ENCODE peak calls at places on chromosome 1, in seven cellular contexts. U is GM20000, R is pancreas, W is AG09309, F is kidney, O is ascending aorta, Q is colonic mucosa. A is an unnamed sample.

GRCh38 chr1:36400825-36401601 is 3.3 kb upstream of the LSM10 start:
- DNase-seq in U (peak; percentile 46), R (no peak), W (peak; percentile 82), F (peak; percentile 92), O (peak; percentile 63), Q (peak; percentile 67), A (no peak)

GRCh38 chr1:32413507-32414185 is 19.4 kb upstream of the BSDC1 start:
- DNase-seq in U (peak; percentile 58), R (no peak), W (no peak), F (no peak), O (no peak), Q (peak; percentile 80), A (peak; percentile 67)

GRCh38 chr1:203168991-203169390 is 6.6 kb downstream of the MYBPH start:
- DNase-seq in U (no peak), R (peak; percentile 44), W (no peak), F (peak; percentile 39), O (no peak), Q (no peak), A (no peak)

GRCh38 chr1:164765557-164765956 is 206.6 kb downstream of the PBX1 start:
- DNase-seq in U (no peak), R (no peak), W (peak; percentile 73), F (no peak), O (no peak), Q (no peak), A (no peak)

GRCh38 chr1:6246497-6247295 is 2.7 kb downstream of the HES3 start:
- DNase-seq in U (peak; percentile 94), R (peak; percentile 93), W (no peak), F (peak; percentile 94), O (no peak), Q (peak; percentile 85), A (no peak)

GRCh38 chr1:161885013-161885412 is 118.9 kb downstream of the ATF6 start:
- DNase-seq in U (no peak), R (no peak), W (peak; percentile 17), F (no peak), O (no peak), Q (no peak), A (peak; percentile 29)

GRCh38 chr1:219581344-219581743 is 31.6 kb downstream of the ZC3H11B start:
- DNase-seq in U (no peak), R (no peak), W (no peak), F (no peak), O (no peak), Q (no peak), A (no peak)

GRCh38 chr1:111747282-111747734 is 8.1 kb upstream of the INKA2 start:
- DNase-seq in U (peak; percentile 77), R (no peak), W (no peak), F (no peak), O (no peak), Q (peak; percentile 89), A (peak; percentile 69)

GRCh38 chr1:74641876-74642275 is 31.7 kb downstream of the ERICH3 start:
- DNase-seq in U (no peak), R (no peak), W (no peak), F (no peak), O (no peak), Q (no peak), A (no peak)

GRCh38 chr1:151858030-151858746 is 4.7 kb upstream of the THEM5 start:
- DNase-seq in U (no peak), R (no peak), W (no peak), F (no peak), O (no peak), Q (no peak), A (no peak)

GRCh38 chr1:99852648-99853047 is 2.5 kb downstream of the AGL start:
- DNase-seq in U (no peak), R (no peak), W (no peak), F (no peak), O (no peak), Q (no peak), A (no peak)

GRCh38 chr1:97192872-97193572 is 471.4 kb downstream of the PTBP2 start:
- DNase-seq in U (no peak), R (no peak), W (peak; percentile 72), F (no peak), O (no peak), Q (no peak), A (peak; percentile 76)

GRCh38 chr1:1783320-1783719 is 5.0 kb upstream of the NADK start:
- DNase-seq in U (no peak), R (no peak), W (no peak), F (peak; percentile 70), O (no peak), Q (peak; percentile 49), A (no peak)

GRCh38 chr1:243713470-243714186 is 136.4 kb downstream of the AKT3 start:
- DNase-seq in U (no peak), R (no peak), W (peak; percentile 43), F (no peak), O (no peak), Q (no peak), A (peak; percentile 21)

GRCh38 chr1:55285849-55286248 is 70.7 kb upstream of the USP24 start:
- DNase-seq in U (no peak), R (no peak), W (no peak), F (no peak), O (no peak), Q (no peak), A (no peak)

GRCh38 chr1:183870351-183871077 is 65.6 kb downstream of the RGL1 start:
- DNase-seq in U (no peak), R (no peak), W (no peak), F (peak; percentile 70), O (peak; percentile 14), Q (peak; percentile 34), A (no peak)

GRCh38 chr1:91684599-91685196 is 184.0 kb downstream of the CDC7 start:
- DNase-seq in U (peak; percentile 36), R (no peak), W (no peak), F (no peak), O (no peak), Q (no peak), A (peak; percentile 51)

GRCh38 chr1:85297855-85298629 is 21.6 kb upstream of the BCL10 start:
- DNase-seq in U (peak; percentile 54), R (no peak), W (peak; percentile 98), F (no peak), O (no peak), Q (peak; percentile 67), A (peak; percentile 100)

GRCh38 chr1:31939484-31940329 is 1.5 kb upstream of the PTP4A2 start:
- DNase-seq in U (peak; percentile 80), R (peak; percentile 69), W (peak; percentile 83), F (peak; percentile 87), O (no peak), Q (peak; percentile 79), A (peak; percentile 84)

GRCh38 chr1:165965857-165966256 is 138.4 kb downstream of the UCK2 start:
- DNase-seq in U (no peak), R (no peak), W (no peak), F (no peak), O (no peak), Q (no peak), A (no peak)

DNA sequence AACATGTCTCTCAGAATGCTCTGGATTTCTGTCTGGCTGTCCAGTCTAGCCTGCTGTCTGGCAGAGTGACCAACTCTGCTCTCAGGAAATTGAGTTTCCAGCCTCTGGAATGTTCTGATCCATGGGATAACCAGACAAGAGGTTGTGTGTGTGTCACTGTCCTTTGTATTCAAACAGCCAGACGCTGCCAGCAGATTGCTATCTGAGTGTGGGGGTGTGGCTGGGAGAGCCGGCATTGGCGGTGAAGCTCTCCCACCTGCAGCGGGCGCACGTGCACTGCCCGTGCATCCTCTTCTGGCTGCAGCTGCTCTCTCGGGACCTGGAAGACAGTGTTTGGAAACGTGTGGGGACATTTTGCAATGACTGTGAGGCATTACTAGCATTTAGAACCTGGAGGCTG is 26.1 kb downstream of the PKP1 start:
- DNase-seq in U (no peak), R (no peak), W (no peak), F (no peak), O (no peak), Q (peak; percentile 84), A (no peak)
- TF ChIP-seq CTCF in U (no peak), R (no peak), W (no peak), F (peak; percentile 5), O (no peak), Q (no peak), A (no peak)

DNA sequence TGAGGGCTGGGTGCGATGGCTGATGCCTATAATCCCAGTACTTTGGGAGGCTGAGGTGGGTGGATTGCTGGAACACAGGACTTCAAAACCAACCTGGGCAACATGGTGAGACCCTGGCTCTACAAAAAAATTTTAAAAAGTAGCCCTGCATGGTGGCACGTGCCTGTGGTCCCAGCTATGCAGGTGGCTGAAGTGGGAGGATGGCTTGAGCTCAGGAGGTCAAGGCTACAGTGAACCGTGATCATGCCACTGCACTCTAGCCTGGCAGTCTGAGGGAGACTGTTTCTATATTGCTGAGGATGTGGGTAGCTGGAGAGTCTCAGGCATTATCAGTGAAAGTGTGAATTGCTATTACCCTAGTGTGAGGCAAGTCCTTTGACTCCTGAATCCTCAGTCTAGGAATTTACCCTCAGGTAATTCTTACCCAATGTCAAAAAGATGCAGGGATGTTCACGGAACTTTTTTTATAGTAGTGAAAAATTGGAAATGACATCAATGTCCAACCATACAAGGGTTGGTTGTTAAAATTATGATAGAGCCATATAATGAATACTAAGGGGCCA is 61.8 kb upstream of the RPL11 start:
- DNase-seq in U (no peak), R (no peak), W (no peak), F (no peak), O (no peak), Q (no peak), A (no peak)
- TF ChIP-seq CTCF in U (no peak), R (no peak), W (no peak), F (no peak), O (no peak), Q (no peak), A (no peak)

GRCh38 chr1:59144959-59145358 is 151.9 kb upstream of the FGGY start:
- DNase-seq in U (no peak), R (no peak), W (no peak), F (no peak), O (no peak), Q (no peak), A (no peak)

GRCh38 chr1:59149435-59149834 is 147.5 kb upstream of the FGGY start:
- DNase-seq in U (no peak), R (no peak), W (no peak), F (no peak), O (no peak), Q (no peak), A (no peak)

GRCh38 chr1:59143824-59144223 is 153.1 kb upstream of the FGGY start:
- DNase-seq in U (no peak), R (no peak), W (no peak), F (no peak), O (no peak), Q (no peak), A (no peak)

GRCh38 chr1:59146056-59146455 is 150.8 kb upstream of the FGGY start:
- DNase-seq in U (no peak), R (no peak), W (no peak), F (no peak), O (no peak), Q (no peak), A (no peak)

GRCh38 chr1:59146651-59147358 is 150.1 kb upstream of the FGGY start:
- DNase-seq in U (peak; percentile 79), R (peak; percentile 85), W (no peak), F (peak; percentile 88), O (no peak), Q (peak; percentile 62), A (no peak)
- TF ChIP-seq CTCF in U (peak; percentile 19), R (no peak), W (no peak), F (no peak), O (no peak), Q (no peak), A (no peak)

GRCh38 chr1:214958491-214958890 is 124.0 kb upstream of the KCNK2 start:
- DNase-seq in U (no peak), R (no peak), W (no peak), F (no peak), O (no peak), Q (no peak), A (no peak)

GRCh38 chr1:214957330-214958137 is 125.0 kb upstream of the KCNK2 start:
- DNase-seq in U (no peak), R (no peak), W (peak; percentile 99), F (no peak), O (no peak), Q (no peak), A (peak; percentile 99)

GRCh38 chr1:214952648-214953047 is 129.9 kb upstream of the KCNK2 start:
- DNase-seq in U (no peak), R (no peak), W (no peak), F (no peak), O (no peak), Q (no peak), A (no peak)
- TF ChIP-seq CTCF in U (no peak), R (no peak), W (no peak), F (no peak), O (no peak), Q (no peak), A (no peak)